ENCODE peak calls at places on chromosomes 2 and 18, in four cellular contexts. One of them, this sample, is unnamed.

GRCh38 chr2:181471783-181472182 is 14.6 kb downstream of the ITGA4 start:
- DNase-seq in stimulated activated CD8-positive, alpha-beta memory T cell treated with anti-CD3 and anti-CD28 coated beads, Interleukin-2, amount 100 ng/mL, for 48 hours: no peak
- DNase-seq in GDM1: no peak
- DNase-seq in EH: no peak
- DNase-seq in this sample: no peak

GRCh38 chr2:145563752-145564615 is 1044.1 kb upstream of the ZEB2 start:
- DNase-seq in stimulated activated CD8-positive, alpha-beta memory T cell treated with anti-CD3 and anti-CD28 coated beads, Interleukin-2, amount 100 ng/mL, for 48 hours: no peak
- DNase-seq in GDM1: no peak
- DNase-seq in EH: no peak
- DNase-seq in this sample: no peak

GRCh38 chr2:168573128-168573903 is 117.2 kb downstream of the CERS6 start:
- DNase-seq in stimulated activated CD8-positive, alpha-beta memory T cell treated with anti-CD3 and anti-CD28 coated beads, Interleukin-2, amount 100 ng/mL, for 48 hours: no peak
- DNase-seq in GDM1: no peak
- DNase-seq in EH: peak
- DNase-seq in this sample: no peak

GRCh38 chr2:108243566-108243965 is 3.8 kb downstream of the SULT1C3 start:
- DNase-seq in stimulated activated CD8-positive, alpha-beta memory T cell treated with anti-CD3 and anti-CD28 coated beads, Interleukin-2, amount 100 ng/mL, for 48 hours: no peak
- DNase-seq in GDM1: no peak
- DNase-seq in EH: peak
- DNase-seq in this sample: no peak

GRCh38 chr2:19228720-19229119 is 129.7 kb downstream of the OSR1 start:
- DNase-seq in stimulated activated CD8-positive, alpha-beta memory T cell treated with anti-CD3 and anti-CD28 coated beads, Interleukin-2, amount 100 ng/mL, for 48 hours: no peak
- DNase-seq in GDM1: no peak
- DNase-seq in EH: no peak
- DNase-seq in this sample: no peak

GRCh38 chr18:8084160-8084559 is 517.0 kb downstream of the PTPRM start:
- DNase-seq in stimulated activated CD8-positive, alpha-beta memory T cell treated with anti-CD3 and anti-CD28 coated beads, Interleukin-2, amount 100 ng/mL, for 48 hours: no peak
- DNase-seq in GDM1: peak
- DNase-seq in EH: peak
- DNase-seq in this sample: no peak

GRCh38 chr2:70751881-70752280 is 16.1 kb downstream of the ADD2 start:
- DNase-seq in stimulated activated CD8-positive, alpha-beta memory T cell treated with anti-CD3 and anti-CD28 coated beads, Interleukin-2, amount 100 ng/mL, for 48 hours: no peak
- DNase-seq in GDM1: no peak
- DNase-seq in EH: no peak
- DNase-seq in this sample: no peak

GRCh38 chr18:44859751-44860458 is 179.2 kb downstream of the SETBP1 start:
- DNase-seq in stimulated activated CD8-positive, alpha-beta memory T cell treated with anti-CD3 and anti-CD28 coated beads, Interleukin-2, amount 100 ng/mL, for 48 hours: no peak
- DNase-seq in GDM1: no peak
- DNase-seq in EH: no peak
- DNase-seq in this sample: no peak

GRCh38 chr2:207883002-207883780 is 113.5 kb upstream of the FZD5 start:
- DNase-seq in stimulated activated CD8-positive, alpha-beta memory T cell treated with anti-CD3 and anti-CD28 coated beads, Interleukin-2, amount 100 ng/mL, for 48 hours: no peak
- DNase-seq in GDM1: no peak
- DNase-seq in EH: no peak
- DNase-seq in this sample: no peak

GRCh38 chr2:179266271-179266670 is 1.6 kb upstream of the SESTD1 start:
- DNase-seq in stimulated activated CD8-positive, alpha-beta memory T cell treated with anti-CD3 and anti-CD28 coated beads, Interleukin-2, amount 100 ng/mL, for 48 hours: no peak
- DNase-seq in GDM1: no peak
- DNase-seq in EH: no peak
- DNase-seq in this sample: no peak